ENCODE peak calls at places on chromosome 15, in four cellular contexts. M is fibroblast of mammary gland, T is A549, V is stomach. D is an unnamed sample.

GRCh38 chr15:40063563-40064011 is 24.6 kb upstream of the SRP14 start:
- DNase-seq in M (peak), T (no peak), V (no peak), D (peak)

GRCh38 chr15:89851665-89852341 is 37.2 kb upstream of the ANPEP start:
- DNase-seq in V (no peak), M (peak), T (no peak), D (peak)

GRCh38 chr15:69090197-69090948 is 70.1 kb upstream of the GLCE start:
- DNase-seq in T (no peak), V (no peak), M (peak), D (peak)

GRCh38 chr15:40471105-40471777 is 457 bp downstream of the CHST14 start:
- DNase-seq in M (no peak), V (no peak), T (no peak), D (no peak)

GRCh38 chr15:61198722-61199121 is 30.4 kb downstream of the RORA start:
- DNase-seq in T (no peak), V (no peak), M (no peak), D (no peak)

GRCh38 chr15:88699861-88700260 is 61.0 kb downstream of the ISG20 start:
- DNase-seq in V (no peak), M (no peak), T (no peak), D (no peak)

GRCh38 chr15:71811036-71811736 is 832 bp downstream of the NR2E3 start:
- DNase-seq in T (no peak), V (no peak), M (no peak), D (no peak)

GRCh38 chr15:90184119-90184785 is 16.9 kb upstream of the SEMA4B start:
- DNase-seq in T (peak), V (peak), M (peak), D (peak)

GRCh38 chr15:89003865-89004725 is 84.2 kb upstream of the ABHD2 start:
- DNase-seq in M (peak), V (no peak), T (peak), D (peak)

GRCh38 chr15:57382222-57382621 is 5.9 kb downstream of the CGNL1 start:
- DNase-seq in V (peak), M (no peak), T (no peak), D (no peak)

GRCh38 chr15:26736502-26737248 is 36.2 kb downstream of the GABRB3 start:
- DNase-seq in V (no peak), T (no peak), M (no peak), D (no peak)

GRCh38 chr15:58665676-58666075 is 83.8 kb downstream of the ADAM10 start:
- DNase-seq in M (no peak), V (no peak), T (no peak), D (peak)

GRCh38 chr15:34644851-34645250 is 61.4 kb upstream of the GOLGA8B start:
- DNase-seq in M (no peak), V (no peak), T (no peak), D (no peak)

GRCh38 chr15:31554261-31554660 is 227.6 kb downstream of the KLF13 start:
- DNase-seq in T (no peak), M (peak), V (no peak), D (no peak)

GRCh38 chr15:60070838-60071493 is 66.9 kb downstream of the FOXB1 start:
- DNase-seq in T (no peak), M (peak), V (no peak), D (peak)

GRCh38 chr15:60830479-60830878 is 351.5 kb upstream of the ICE2 start:
- DNase-seq in M (peak), T (no peak), V (no peak), D (no peak)

GRCh38 chr15:101841656-101842055 is 29.7 kb downstream of the OR4F15 start:
- DNase-seq in T (no peak), V (no peak), M (no peak), D (no peak)

GRCh38 chr15:59532770-59533379 is 78.7 kb upstream of the GCNT3 start:
- DNase-seq in V (peak), M (peak), T (peak), D (peak)

GRCh38 chr15:39300451-39301153 is 280.3 kb upstream of the THBS1 start:
- DNase-seq in M (peak), V (no peak), T (peak), D (peak)

GRCh38 chr15:26771168-26771916 is 1.5 kb downstream of the GABRB3 start:
- DNase-seq in T (no peak), M (no peak), V (peak), D (peak)

GRCh38 chr15:31267161-31268107 is 59.2 kb upstream of the KLF13 start:
- DNase-seq in V (peak), M (no peak), T (no peak), D (no peak)

GRCh38 chr15:59185725-59186124 is 20.9 kb upstream of the LDHAL6B start:
- DNase-seq in T (no peak), M (no peak), V (no peak), D (no peak)

GRCh38 chr15:85458764-85459163 is 78.4 kb downstream of the AKAP13 start:
- DNase-seq in M (peak), V (no peak), T (no peak), D (peak)

GRCh38 chr15:85462029-85462428 is 81.6 kb downstream of the AKAP13 start:
- DNase-seq in T (no peak), M (no peak), V (no peak), D (no peak)

GRCh38 chr15:85463273-85463937 is 83.0 kb downstream of the AKAP13 start:
- DNase-seq in M (no peak), V (no peak), T (no peak), D (no peak)

GRCh38 chr15:85464471-85464870 is 84.1 kb downstream of the AKAP13 start:
- DNase-seq in M (no peak), T (no peak), V (no peak), D (no peak)

GRCh38 chr15:85463976-85464375 is 83.6 kb downstream of the AKAP13 start:
- DNase-seq in M (no peak), T (no peak), V (no peak), D (no peak)
- H3K4me3 ChIP-seq in M (no peak), T (no peak), V (no peak), D (no peak)

GRCh38 chr15:75454471-75455418 is 3.3 kb upstream of the SIN3A start:
- DNase-seq in T (peak), M (no peak), V (peak), D (peak)

GRCh38 chr15:75453703-75454470 is 2.4 kb upstream of the SIN3A start:
- DNase-seq in T (peak), M (peak), V (peak), D (peak)

GRCh38 chr15:75456710-75457109 is 5.2 kb upstream of the SIN3A start:
- DNase-seq in M (no peak), T (peak), V (no peak), D (peak)

GRCh38 chr15:75455982-75456531 is 4.6 kb upstream of the SIN3A start:
- DNase-seq in V (peak), M (peak), T (peak), D (peak)

DNA sequence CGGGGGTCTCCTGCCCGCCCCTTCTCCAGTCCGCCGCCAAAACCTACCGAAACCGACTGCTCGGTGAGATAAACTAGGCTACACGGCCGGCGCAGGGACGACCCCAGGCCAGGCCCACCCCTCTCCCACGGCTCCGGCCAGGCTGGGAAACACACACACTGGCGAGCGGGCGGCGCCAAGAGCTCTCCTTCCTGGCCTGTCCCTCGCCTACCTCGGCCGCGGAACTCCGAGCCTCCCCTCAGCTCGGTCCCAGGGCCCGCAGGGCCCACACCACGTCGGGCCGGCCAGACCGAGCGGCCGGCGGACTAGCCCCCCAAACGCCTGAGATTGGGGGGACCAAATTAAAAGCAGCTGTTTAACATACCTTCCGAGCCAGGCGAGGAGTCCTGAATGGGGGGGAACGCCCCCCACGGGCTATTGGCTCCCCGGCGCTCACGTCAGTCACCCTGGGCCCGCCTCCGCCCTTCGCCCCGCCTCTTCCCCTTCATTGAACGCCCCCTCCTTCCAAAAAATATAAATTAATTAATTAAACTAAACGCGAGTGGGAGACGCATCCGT is 4.0 kb upstream of the SIN3A start:
- DNase-seq in T (peak), V (peak), M (peak), D (peak)
- TF ChIP-seq CTCF in T (no peak), V (no peak), M (no peak), D (no peak)

DNA sequence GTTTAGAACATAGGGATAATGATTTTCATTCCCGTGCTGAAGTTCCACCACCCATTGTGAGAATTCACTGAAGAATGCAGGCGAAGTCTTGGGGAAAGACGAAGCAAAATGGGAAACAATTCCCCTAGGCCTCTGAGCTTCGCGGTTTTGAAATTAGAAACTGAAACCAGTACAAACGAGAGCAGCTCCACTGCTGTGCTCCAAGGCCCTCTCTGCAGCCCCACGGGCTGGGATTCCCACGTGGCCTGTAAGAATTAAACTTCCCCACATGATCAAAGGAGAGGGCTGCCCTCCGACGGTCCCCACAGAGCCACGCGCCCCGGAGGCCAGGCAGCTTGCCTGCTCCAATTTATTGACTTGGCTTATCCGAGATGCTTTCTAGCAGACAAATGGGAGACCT is 143.9 kb downstream of the GREM1 start:
- DNase-seq in V (no peak), M (peak), T (no peak), D (no peak)
- H3K4me3 ChIP-seq in V (peak), M (no peak), T (no peak), D (no peak)

GRCh38 chr15:80142646-80143045 is 10.2 kb upstream of the FAH start:
- DNase-seq in T (no peak), M (no peak), V (no peak), D (peak)

GRCh38 chr15:80140909-80141308 is 11.9 kb upstream of the FAH start:
- DNase-seq in V (no peak), M (no peak), T (no peak), D (no peak)

GRCh38 chr15:80138962-80139361 is 13.8 kb upstream of the FAH start:
- DNase-seq in V (no peak), M (no peak), T (no peak), D (no peak)

GRCh38 chr15:80141916-80142598 is 10.7 kb upstream of the FAH start:
- DNase-seq in V (no peak), M (no peak), T (no peak), D (no peak)
- TF ChIP-seq CTCF in V (no peak), M (no peak), T (no peak), D (no peak)

GRCh38 chr15:98428253-98428989 is 219.9 kb upstream of the IGF1R start:
- DNase-seq in M (peak), V (peak), T (peak), D (peak)
- H3K4me3 ChIP-seq in M (peak), V (peak), T (peak), D (peak)

GRCh38 chr15:49046113-49046883 is at the start of gene SECISBP2L:
- DNase-seq in V (peak), T (peak), M (peak), D (peak)
- TF ChIP-seq CTCF in V (no peak), T (peak), M (no peak), D (peak)

DNA sequence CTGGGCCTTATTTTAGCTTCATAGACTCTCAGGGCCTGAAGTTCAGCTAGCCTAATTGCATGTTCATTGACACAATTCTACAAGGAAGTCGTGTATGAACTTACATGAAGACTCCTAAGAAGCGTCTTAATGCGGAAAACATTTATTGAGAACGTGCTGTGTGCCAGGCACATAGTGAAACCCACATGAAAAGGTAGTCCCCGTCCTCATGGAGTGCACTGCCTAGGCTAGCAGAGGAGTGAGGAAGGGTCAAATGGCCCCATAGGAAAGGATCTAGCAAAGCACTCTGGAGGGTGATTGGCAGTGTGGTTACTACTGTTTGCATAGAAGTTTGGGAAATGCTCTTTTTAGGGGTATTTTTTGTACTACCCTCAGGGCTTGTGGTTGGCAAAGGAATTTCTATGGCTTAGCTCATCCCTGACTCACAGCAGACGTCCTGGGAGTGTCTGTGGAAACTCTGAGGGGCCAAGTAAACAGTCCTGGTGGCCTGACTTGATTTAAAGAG is 854 bp upstream of the NPTN start:
- DNase-seq in T (peak), M (peak), V (no peak), D (peak)
- H3K4me3 ChIP-seq in T (peak), M (peak), V (peak), D (peak)

GRCh38 chr15:70794596-70795310 is 31.4 kb upstream of the UACA start:
- DNase-seq in V (no peak), M (peak), T (no peak), D (no peak)
- TF ChIP-seq CTCF in V (no peak), M (no peak), T (no peak), D (no peak)

D was measured in epithelial cell of esophagus.